ENCODE peak calls at places on chromosomes 6 and 20, in six cellular contexts. O is prostate gland, V is esophagus muscularis mucosa, F is cardiac muscle cell, Y is mesendoderm, R is upper lobe of right lung. X is an unnamed sample. For H3K27me3, the result is how much of the 10 kb centered on the place peaks cover.

GRCh38 chr20:62860924-62861691 is 514 bp downstream of the TCFL5 start:
- DNase-seq in O (no peak), V (no peak), F (peak), Y (no peak), R (peak), X (peak)

GRCh38 chr6:157672726-157673412 is 150.2 kb upstream of the SNX9 start:
- DNase-seq in O (no peak), V (no peak), F (no peak), Y (no peak), R (peak), X (peak)

GRCh38 chr6:1757133-1757532 is 147.4 kb downstream of the FOXC1 start:
- DNase-seq in O (no peak), V (no peak), F (no peak), Y (no peak), R (no peak), X (no peak)

GRCh38 chr6:30679765-30680535 is 6.5 kb downstream of the PPP1R18 start:
- DNase-seq in O (no peak), V (no peak), F (no peak), Y (peak), R (no peak), X (no peak)

GRCh38 chr6:11224252-11224965 is 8.1 kb downstream of the NEDD9 start:
- DNase-seq in O (no peak), V (no peak), F (peak), Y (no peak), R (no peak), X (no peak)

GRCh38 chr20:43931976-43932375 is 17.3 kb downstream of the TOX2 start:
- DNase-seq in O (no peak), V (no peak), F (no peak), Y (no peak), R (no peak), X (no peak)

GRCh38 chr6:54892831-54893230 is 46.3 kb downstream of the FAM83B start:
- DNase-seq in O (no peak), V (no peak), F (peak), Y (peak), R (no peak), X (no peak)

GRCh38 chr20:17867119-17867518 is 101.5 kb downstream of the SNX5 start:
- DNase-seq in O (no peak), V (no peak), F (peak), Y (no peak), R (no peak), X (no peak)

GRCh38 chr20:36193937-36194712 is 39.6 kb downstream of the EPB41L1 start:
- DNase-seq in O (no peak), V (no peak), F (no peak), Y (no peak), R (no peak), X (no peak)

DNA sequence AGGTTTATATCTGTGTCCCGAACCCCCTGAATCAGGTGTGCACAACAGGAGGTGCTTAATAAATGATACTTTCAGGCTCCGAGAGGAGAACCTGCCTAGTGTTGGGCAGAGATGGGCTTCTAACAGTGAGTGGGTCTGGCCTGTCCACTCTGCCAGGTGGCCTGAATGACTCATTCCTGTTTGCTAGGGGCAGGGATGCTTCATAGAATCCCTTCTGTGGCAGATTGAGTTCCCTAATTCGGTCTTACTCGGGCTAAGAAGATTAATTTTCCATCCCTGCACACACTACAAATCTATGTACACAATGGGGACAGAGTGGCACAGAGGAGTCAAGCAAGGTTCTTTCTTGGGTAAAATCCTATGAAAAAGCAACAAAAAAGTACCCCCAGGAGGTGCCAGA is 19.8 kb downstream of the SDC4 start:
- DNase-seq in O (no peak), V (no peak), F (no peak), Y (no peak), R (no peak), X (no peak)
- H3K27me3 ChIP-seq in O (under half), V (under half), F (under half), Y (under half), R (under half), X (under half)

GRCh38 chr6:50834929-50835328 is 16.3 kb downstream of the TFAP2B start:
- DNase-seq in O (no peak), V (no peak), F (no peak), Y (no peak), R (no peak), X (no peak)

GRCh38 chr6:50837589-50838445 is 19.1 kb downstream of the TFAP2B start:
- DNase-seq in O (no peak), V (no peak), F (no peak), Y (no peak), R (no peak), X (no peak)

GRCh38 chr6:50840112-50840813 is 21.6 kb downstream of the TFAP2B start:
- DNase-seq in O (no peak), V (no peak), F (no peak), Y (no peak), R (no peak), X (no peak)

GRCh38 chr6:50832912-50833311 is 14.2 kb downstream of the TFAP2B start:
- DNase-seq in O (no peak), V (no peak), F (no peak), Y (no peak), R (no peak), X (no peak)

GRCh38 chr6:50836231-50836630 is 17.6 kb downstream of the TFAP2B start:
- DNase-seq in O (no peak), V (no peak), F (no peak), Y (no peak), R (no peak), X (no peak)
- H3K27me3 ChIP-seq in O (under half), V (under half), F (half or more), Y (half or more), R (half or more), X (half or more)

GRCh38 chr6:14639983-14640599 is 522.5 kb downstream of the CD83 start:
- DNase-seq in O (no peak), V (no peak), F (no peak), Y (peak), R (no peak), X (peak)

GRCh38 chr6:14642106-14642505 is 524.5 kb downstream of the CD83 start:
- DNase-seq in O (no peak), V (no peak), F (no peak), Y (no peak), R (no peak), X (no peak)

GRCh38 chr6:14640631-14641030 is 523.1 kb downstream of the CD83 start:
- DNase-seq in O (no peak), V (no peak), F (no peak), Y (no peak), R (no peak), X (peak)

GRCh38 chr6:14642842-14643241 is 525.3 kb downstream of the CD83 start:
- DNase-seq in O (no peak), V (no peak), F (no peak), Y (no peak), R (no peak), X (no peak)

DNA sequence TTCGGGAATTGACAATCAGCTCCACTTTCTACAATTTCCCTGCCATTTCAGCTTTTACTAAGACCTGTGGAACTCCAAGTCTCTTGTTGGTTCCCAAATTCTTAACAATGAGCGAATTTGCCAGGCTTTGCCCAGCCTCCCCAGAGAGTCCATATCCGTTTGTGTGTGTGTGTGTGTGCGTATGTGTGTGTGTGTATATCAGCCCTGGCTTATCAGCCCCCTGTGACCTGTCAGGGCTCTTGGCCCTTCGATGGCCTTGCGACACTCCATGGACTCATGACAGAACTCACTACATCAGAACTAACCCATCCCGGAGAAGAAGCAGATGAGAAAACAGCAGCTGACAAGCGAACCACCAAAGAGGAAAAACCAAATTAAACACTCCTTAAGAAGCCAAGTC is 523.8 kb downstream of the CD83 start:
- DNase-seq in O (no peak), V (no peak), F (no peak), Y (peak), R (no peak), X (no peak)
- H3K27me3 ChIP-seq in O (under half), V (under half), F (under half), Y (under half), R (under half), X (under half)

GRCh38 chr20:49508435-49509199 is 26.1 kb upstream of the KCNB1 start:
- DNase-seq in O (no peak), V (no peak), F (peak), Y (peak), R (no peak), X (peak)
- H3K27me3 ChIP-seq in O (under half), V (under half), F (under half), Y (under half), R (under half), X (under half)

DNA sequence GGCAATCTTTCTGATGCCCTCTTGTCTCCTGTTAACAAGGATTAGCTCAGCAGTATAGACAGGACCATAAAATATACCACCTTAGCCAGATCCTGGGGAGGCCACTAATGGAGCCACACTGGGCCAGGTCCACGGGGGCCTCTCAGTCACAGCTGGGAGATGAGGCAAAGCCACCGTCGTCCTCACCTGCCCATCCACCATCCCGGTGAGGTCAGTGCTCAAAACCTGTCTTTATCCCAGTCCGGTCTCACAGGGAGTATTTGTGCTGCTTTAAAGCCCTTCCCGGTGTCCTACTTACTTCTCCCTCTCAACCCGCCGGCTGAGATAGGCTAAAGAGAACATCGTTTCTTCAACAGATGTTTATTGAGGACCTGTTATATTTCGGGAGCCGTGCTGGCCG is 104.3 kb downstream of the EDN3 start:
- DNase-seq in O (no peak), V (no peak), F (no peak), Y (no peak), R (no peak), X (no peak)
- H3K27me3 ChIP-seq in O (under half), V (under half), F (under half), Y (under half), R (half or more), X (under half)

DNA sequence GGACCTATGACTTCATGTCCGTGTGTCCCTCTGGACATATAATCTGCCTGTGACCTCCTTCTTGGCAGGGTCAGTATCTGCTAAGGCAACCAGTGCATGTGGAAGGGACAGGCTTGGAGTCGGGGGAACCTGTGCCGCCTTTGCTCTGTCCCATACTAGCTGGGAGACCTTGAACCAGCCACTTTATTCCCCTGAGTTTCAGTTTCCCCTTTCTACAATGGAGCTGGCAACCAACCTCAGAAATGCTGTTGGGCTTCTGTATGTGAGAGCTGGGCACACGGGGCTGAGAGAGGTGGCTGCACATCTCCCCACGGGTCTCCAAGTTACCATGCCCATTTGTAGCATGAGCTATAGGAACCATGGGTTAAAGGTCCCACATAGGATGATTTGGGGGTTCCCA is 53.8 kb downstream of the CD40 start:
- DNase-seq in O (no peak), V (no peak), F (no peak), Y (no peak), R (no peak), X (no peak)
- H3K27me3 ChIP-seq in O (under half), V (under half), F (under half), Y (under half), R (half or more), X (under half)

X was measured in H7.